ENCODE peak calls at places on chromosome 6, in four cellular contexts. O is CD8-positive, alpha-beta memory T cell; L is mammary epithelial cell; R is naive thymus-derived CD4-positive, alpha-beta T cell. J is an unnamed sample. For H3K4me1 and H3K27me3, the result is how much of the 10 kb centered on the place peaks cover.

GRCh38 chr6:169962604-169963469 is 211.4 kb downstream of the ERMARD start:
- DNase-seq in R (no peak), O (no peak), L (no peak), J (no peak)

GRCh38 chr6:6193221-6193745 is 127.2 kb downstream of the F13A1 start:
- DNase-seq in L (no peak), R (no peak), O (no peak), J (no peak)

GRCh38 chr6:139126255-139126654 is 8.6 kb upstream of the HECA start:
- DNase-seq in R (no peak), O (no peak), L (peak), J (no peak)

GRCh38 chr6:82413868-82414267 is 50.3 kb downstream of the TPBG start:
- DNase-seq in L (no peak), O (no peak), R (no peak), J (no peak)

GRCh38 chr6:170094686-170095272 is 196.1 kb downstream of the DLL1 start:
- DNase-seq in R (no peak), L (no peak), O (no peak), J (no peak)

GRCh38 chr6:84059082-84059481 is 25.5 kb downstream of the MRAP2 start:
- DNase-seq in L (no peak), O (no peak), R (no peak), J (no peak)

GRCh38 chr6:128275030-128275429 is 245.4 kb downstream of the PTPRK start:
- DNase-seq in R (no peak), O (no peak), L (peak), J (no peak)

GRCh38 chr6:37550436-37550835 is 50.7 kb upstream of the CCDC167 start:
- DNase-seq in L (no peak), O (no peak), R (no peak), J (no peak)

GRCh38 chr6:14258695-14259655 is 141.4 kb downstream of the CD83 start:
- DNase-seq in O (no peak), L (no peak), R (no peak), J (no peak)

GRCh38 chr6:156984178-156984738 is 207.1 kb downstream of the ARID1B start:
- DNase-seq in O (no peak), R (no peak), L (peak), J (no peak)

GRCh38 chr6:161152904-161153662 is 120.8 kb downstream of the AGPAT4 start:
- DNase-seq in L (no peak), O (no peak), R (no peak), J (peak)

GRCh38 chr6:14635195-14635594 is 517.6 kb downstream of the CD83 start:
- DNase-seq in O (peak), R (peak), L (peak), J (peak)

GRCh38 chr6:130447374-130447773 is 81.6 kb downstream of the TMEM200A start:
- DNase-seq in O (no peak), R (no peak), L (peak), J (no peak)

GRCh38 chr6:42050897-42051653 is 751 bp downstream of the TAF8 start:
- DNase-seq in O (no peak), R (no peak), L (no peak), J (no peak)

GRCh38 chr6:16322666-16323312 is 84.4 kb downstream of the GMPR start:
- DNase-seq in R (peak), O (peak), L (no peak), J (peak)

GRCh38 chr6:139996253-139996834 is 621.9 kb upstream of the CITED2 start:
- DNase-seq in O (no peak), L (peak), R (no peak), J (no peak)

GRCh38 chr6:16136086-16136485 is 7.2 kb downstream of the MYLIP start:
- DNase-seq in O (peak), R (peak), L (no peak), J (peak)

GRCh38 chr6:97097068-97098047 is 172.8 kb downstream of the KLHL32 start:
- DNase-seq in O (no peak), L (no peak), R (no peak), J (no peak)

GRCh38 chr6:118506071-118506638 is 41.9 kb upstream of the PLN start:
- DNase-seq in O (no peak), R (no peak), L (no peak), J (no peak)

GRCh38 chr6:118505656-118506055 is 42.4 kb upstream of the PLN start:
- DNase-seq in O (no peak), L (no peak), R (no peak), J (no peak)

GRCh38 chr6:118509009-118509617 is 39.0 kb upstream of the PLN start:
- DNase-seq in L (no peak), R (no peak), O (no peak), J (no peak)

GRCh38 chr6:118504611-118505010 is 43.5 kb upstream of the PLN start:
- DNase-seq in O (no peak), R (no peak), L (no peak), J (no peak)

GRCh38 chr6:118507636-118508035 is 40.5 kb upstream of the PLN start:
- DNase-seq in L (no peak), R (no peak), O (no peak), J (no peak)
- H3K27ac ChIP-seq in L (no peak), R (no peak), O (no peak), J (no peak)

GRCh38 chr6:106163966-106164877 is 78.1 kb downstream of the PRDM1 start:
- DNase-seq in L (no peak), O (peak), R (no peak), J (peak)

GRCh38 chr6:106163446-106163965 is 77.4 kb downstream of the PRDM1 start:
- DNase-seq in L (no peak), R (no peak), O (peak), J (no peak)

GRCh38 chr6:106167105-106167814 is 81.1 kb downstream of the PRDM1 start:
- DNase-seq in R (no peak), L (no peak), O (no peak), J (no peak)

GRCh38 chr6:106168097-106168888 is 82.2 kb downstream of the PRDM1 start:
- DNase-seq in L (no peak), O (no peak), R (no peak), J (no peak)

DNA sequence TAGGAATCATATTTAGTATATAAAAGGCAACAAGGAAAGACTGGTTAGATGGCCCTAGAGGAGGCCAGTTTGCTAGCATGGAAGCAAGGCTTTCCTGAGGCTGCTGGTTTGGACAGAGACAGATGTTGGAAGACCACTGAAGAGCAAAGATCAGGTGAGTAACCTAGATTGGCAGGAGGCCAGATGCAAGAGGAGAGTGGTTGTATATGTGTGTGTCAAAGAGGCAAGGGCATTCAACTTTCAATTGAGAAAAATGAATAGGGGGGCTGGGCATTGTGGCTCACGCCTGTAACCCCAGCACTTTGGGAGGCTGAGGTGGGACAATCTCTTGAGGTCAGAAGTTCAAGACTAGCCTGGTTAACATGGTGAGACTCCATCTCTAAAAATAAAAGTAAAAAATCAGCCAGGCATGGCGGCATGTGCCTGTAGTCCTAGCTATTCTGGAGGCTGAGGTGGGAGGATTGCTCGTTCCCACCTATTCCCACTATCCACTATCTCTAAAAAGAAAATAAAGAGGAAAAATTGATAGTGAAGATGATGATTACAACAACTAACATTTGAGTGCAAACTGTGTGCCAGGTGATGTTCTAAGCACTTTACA is 79.8 kb downstream of the PRDM1 start:
- DNase-seq in R (no peak), L (peak), O (no peak), J (no peak)
- H3K4me1 ChIP-seq in R (under half), L (under half), O (under half), J (under half)

DNA sequence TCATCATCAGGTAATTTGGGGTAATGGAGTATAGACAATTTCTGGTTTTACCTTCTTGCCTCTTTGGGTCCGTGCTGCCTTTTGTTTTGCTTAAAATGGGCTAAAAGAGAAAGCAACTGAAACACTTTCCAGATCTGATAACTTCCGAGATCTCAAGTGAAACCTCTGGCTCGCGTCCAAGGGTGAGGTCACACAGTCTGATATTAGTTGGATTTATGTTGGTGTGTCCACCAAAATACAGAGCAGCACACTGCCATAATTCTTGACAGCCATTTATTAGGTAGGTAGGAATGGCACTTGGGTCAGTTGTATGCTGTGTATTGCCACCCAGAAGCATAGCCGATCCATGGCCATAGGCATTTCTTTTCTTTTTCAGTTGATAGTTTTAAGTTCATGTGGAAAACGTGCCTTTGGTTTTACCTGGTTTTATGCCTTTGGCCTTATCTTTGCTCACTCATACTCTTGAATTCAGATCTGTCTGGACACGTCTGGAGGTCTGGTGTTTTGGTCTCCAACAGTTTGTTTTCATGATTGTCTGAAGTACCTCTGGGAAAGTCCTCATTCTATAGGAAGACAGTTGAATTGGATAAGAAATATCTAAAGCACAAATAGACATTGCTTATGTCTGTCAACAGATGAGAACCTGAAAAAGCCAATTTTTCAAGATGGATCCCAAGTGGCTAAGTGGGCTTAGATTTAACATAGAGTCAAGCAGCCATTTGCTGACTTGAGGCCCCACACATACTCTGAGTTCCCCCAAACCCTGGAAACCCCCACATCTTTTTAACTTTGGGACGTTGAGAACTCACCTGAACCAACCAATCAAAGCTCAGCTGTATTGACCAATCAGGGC is 320.8 kb downstream of the SOX4 start:
- DNase-seq in R (no peak), L (peak), O (no peak), J (no peak)
- H3K27me3 ChIP-seq in R (under half), L (under half), O (under half), J (under half)

GRCh38 chr6:129306826-129307225 is 403.2 kb downstream of the ARHGAP18 start:
- DNase-seq in R (no peak), L (no peak), O (no peak), J (no peak)
- H3K27ac ChIP-seq in R (no peak), L (no peak), O (no peak), J (no peak)

GRCh38 chr6:106000935-106001334 is 85.2 kb upstream of the PRDM1 start:
- DNase-seq in L (no peak), R (no peak), O (no peak), J (no peak)

GRCh38 chr6:106002005-106002404 is 84.1 kb upstream of the PRDM1 start:
- DNase-seq in R (no peak), O (no peak), L (no peak), J (no peak)

GRCh38 chr6:106005954-106006353 is 80.2 kb upstream of the PRDM1 start:
- DNase-seq in L (no peak), R (no peak), O (no peak), J (no peak)

GRCh38 chr6:106005013-106005412 is 81.1 kb upstream of the PRDM1 start:
- DNase-seq in O (no peak), R (no peak), L (no peak), J (no peak)
- H3K4me1 ChIP-seq in O (under half), R (under half), L (under half), J (under half)

GRCh38 chr6:1614767-1615650 is 5.3 kb downstream of the FOXC1 start:
- DNase-seq in O (no peak), R (no peak), L (no peak), J (no peak)

GRCh38 chr6:1615651-1616420 is 6.1 kb downstream of the FOXC1 start:
- DNase-seq in L (no peak), R (no peak), O (no peak), J (no peak)

GRCh38 chr6:1612902-1613301 is 3.2 kb downstream of the FOXC1 start:
- DNase-seq in R (no peak), L (peak), O (no peak), J (no peak)

GRCh38 chr6:1613631-1614447 is 4.1 kb downstream of the FOXC1 start:
- DNase-seq in L (peak), O (no peak), R (no peak), J (no peak)

DNA sequence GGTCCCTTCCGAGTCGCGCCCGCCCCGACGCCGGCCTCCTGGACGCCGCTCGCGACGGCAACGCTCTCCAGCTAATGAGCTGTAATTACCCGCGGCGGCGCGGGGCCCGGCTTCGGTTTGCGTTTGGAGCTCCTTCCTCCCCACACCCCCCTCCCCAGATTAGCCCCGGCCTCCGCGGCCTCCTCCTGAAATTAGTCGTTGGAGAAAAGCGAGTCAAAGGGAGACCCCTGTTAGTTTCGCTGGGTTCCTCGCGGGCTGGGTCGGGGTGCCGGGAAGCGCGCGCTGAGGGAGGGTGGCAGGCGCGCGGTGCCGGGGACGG is 4.7 kb downstream of the FOXC1 start:
- DNase-seq in O (no peak), R (no peak), L (no peak), J (no peak)
- H3K27me3 ChIP-seq in O (under half), R (under half), L (under half), J (under half)

DNA sequence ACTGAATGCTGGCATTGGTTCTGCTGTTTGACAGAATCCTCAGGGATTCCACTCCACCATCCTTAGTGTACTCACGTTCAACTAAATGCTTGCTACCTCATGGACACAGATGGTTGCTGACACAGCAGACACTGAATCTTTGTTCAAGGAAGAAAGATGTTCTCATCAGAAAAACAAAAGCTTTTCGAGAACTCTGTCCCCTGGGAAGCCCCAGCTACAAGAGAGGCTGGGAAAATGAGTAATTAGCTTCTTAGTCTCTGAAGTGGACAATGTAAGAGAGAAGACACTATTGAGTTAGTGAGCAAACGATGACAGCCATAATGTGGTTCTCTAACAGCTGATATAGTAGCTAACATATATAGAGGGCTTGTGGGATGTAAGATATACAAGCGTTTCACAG is 30.9 kb upstream of the ENPP5 start:
- DNase-seq in R (no peak), O (no peak), L (no peak), J (no peak)
- H3K27ac ChIP-seq in R (no peak), O (no peak), L (no peak), J (no peak)

DNA sequence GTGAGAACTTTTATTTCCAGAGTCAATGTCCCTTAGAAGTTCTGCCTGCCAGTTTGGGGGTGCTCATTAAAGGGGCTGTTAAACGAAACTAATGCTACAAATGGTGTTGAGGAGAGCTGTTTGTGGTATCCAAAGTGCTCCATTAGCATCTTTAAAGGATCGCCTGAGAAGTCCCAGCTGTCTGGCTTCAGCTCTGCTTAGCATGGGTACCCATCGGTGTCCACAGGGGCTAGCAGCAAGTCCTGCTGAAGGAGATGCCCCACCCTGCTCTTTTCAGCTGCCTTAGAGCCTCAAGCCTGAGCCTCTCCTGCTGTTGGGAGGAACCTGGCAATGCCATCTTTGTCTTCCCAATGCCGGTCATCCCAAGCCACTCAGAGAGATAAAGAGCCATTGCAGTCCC is 111.1 kb downstream of the FOXO3 start:
- DNase-seq in R (no peak), L (no peak), O (no peak), J (no peak)
- H3K4me1 ChIP-seq in R (under half), L (under half), O (under half), J (under half)